ENCODE peak calls at places on chromosome 5, in six cellular contexts. R is stimulated activated CD4-positive, alpha-beta T cell treated with anti-CD3 and anti-CD28 coated beads, TNF-alpha, amount 100 ng/mL, for 4 hours; Q is choroid plexus epithelial cell; D is frontal cortex; B is Peyer's patch; J is RPMI7951. U is an unnamed sample.

GRCh38 chr5:151115272-151115905 is 34.6 kb upstream of the TNIP1 start:
- DNase-seq in R (peak; percentile 65), Q (peak; percentile 74), D (peak; percentile 77), B (peak; percentile 89), J (peak; percentile 46), U (peak; percentile 60)

GRCh38 chr5:53023969-53024368 is 34.8 kb downstream of the ITGA2 start:
- DNase-seq in R (no peak), Q (peak; percentile 91), D (no peak), B (no peak), J (peak; percentile 65), U (no peak)

GRCh38 chr5:43421450-43422133 is 9.4 kb upstream of the CCL28 start:
- DNase-seq in R (no peak), Q (no peak), D (no peak), B (no peak), J (no peak), U (no peak)

GRCh38 chr5:72600401-72600981 is 93.3 kb upstream of the ZNF366 start:
- DNase-seq in R (no peak), Q (peak; percentile 68), D (no peak), B (no peak), J (peak; percentile 82), U (no peak)

GRCh38 chr5:74341221-74341620 is 299.3 kb downstream of the ENC1 start:
- DNase-seq in R (no peak), Q (no peak), D (no peak), B (no peak), J (peak; percentile 72), U (no peak)

GRCh38 chr5:5290674-5291334 is 131.7 kb upstream of the ICE1 start:
- DNase-seq in R (no peak), Q (no peak), D (no peak), B (no peak), J (no peak), U (no peak)

GRCh38 chr5:132195727-132196126 is 31.9 kb downstream of the P4HA2 start:
- DNase-seq in R (no peak), Q (no peak), D (no peak), B (no peak), J (no peak), U (no peak)

GRCh38 chr5:172163346-172163745 is 24.7 kb downstream of the STK10 start:
- DNase-seq in R (no peak), Q (no peak), D (no peak), B (no peak), J (no peak), U (no peak)

GRCh38 chr5:83955916-83956315 is 235.3 kb upstream of the HAPLN1 start:
- DNase-seq in R (no peak), Q (peak; percentile 75), D (no peak), B (no peak), J (peak; percentile 77), U (no peak)

GRCh38 chr5:103232393-103232999 is 26.1 kb upstream of the MACIR start:
- DNase-seq in R (no peak), Q (peak; percentile 79), D (no peak), B (no peak), J (peak; percentile 48), U (no peak)

GRCh38 chr5:133391349-133392136 is 220.8 kb downstream of the FSTL4 start:
- DNase-seq in R (no peak), Q (no peak), D (no peak), B (no peak), J (no peak), U (no peak)

GRCh38 chr5:140648132-140648432 is 453 bp downstream of the IK start:
- DNase-seq in R (no peak), Q (no peak), D (no peak), B (no peak), J (no peak), U (no peak)